ENCODE peak calls at places on chromosomes 7 and 10, in five cellular contexts. Z is Right ventricle myocardium superior, N is MCF 10A, X is body of pancreas, Y is KBM-7. P is an unnamed sample.

GRCh38 chr7:29228289-29229011 is 33.9 kb downstream of the CHN2 start:
- DNase-seq in Z (no peak), N (no peak), X (no peak), Y (no peak), P (no peak)

GRCh38 chr10:29642996-29643395 is 8.2 kb upstream of the SVIL start:
- DNase-seq in Z (no peak), N (no peak), X (no peak), Y (no peak), P (no peak)

GRCh38 chr7:40298421-40298820 is 163.6 kb downstream of the SUGCT start:
- DNase-seq in Z (no peak), N (no peak), X (no peak), Y (no peak), P (no peak)

GRCh38 chr10:70223728-70224127 is 9.5 kb downstream of the PPA1 start:
- DNase-seq in Z (no peak), N (no peak), X (no peak), Y (no peak), P (no peak)

GRCh38 chr7:78489423-78489822 is 690.9 kb downstream of the PHTF2 start:
- DNase-seq in Z (no peak), N (no peak), X (no peak), Y (no peak), P (no peak)

GRCh38 chr7:130444230-130444629 is 3.4 kb upstream of the CEP41 start:
- DNase-seq in Z (no peak), N (no peak), X (no peak), Y (no peak), P (no peak)

GRCh38 chr10:85044-85443 is 35.9 kb upstream of the TUBB8 start:
- DNase-seq in Z (no peak), N (no peak), X (no peak), Y (no peak), P (no peak)

GRCh38 chr7:26555971-26556830 is 264.5 kb downstream of the SNX10 start:
- DNase-seq in Z (no peak), N (no peak), X (no peak), Y (no peak), P (no peak)

GRCh38 chr7:76409537-76409936 is at the start of gene SSC4D:
- DNase-seq in Z (no peak), N (no peak), X (peak; percentile 32), Y (no peak), P (no peak)

GRCh38 chr7:158865462-158865922 is 9.1 kb downstream of the DYNC2I1 start:
- DNase-seq in Z (no peak), N (no peak), X (no peak), Y (peak; percentile 63), P (no peak)

GRCh38 chr7:116210345-116211005 is at the start of gene TES:
- DNase-seq in Z (peak; percentile 81), N (peak; percentile 74), X (peak; percentile 80), Y (peak; percentile 71), P (peak; percentile 54)

GRCh38 chr7:103632005-103632639 is 186.1 kb upstream of the SLC26A5 start:
- DNase-seq in Z (no peak), N (no peak), X (no peak), Y (no peak), P (no peak)

GRCh38 chr7:45028920-45029344 is 28.9 kb downstream of the CCM2 start:
- DNase-seq in Z (no peak), N (no peak), X (no peak), Y (no peak), P (no peak)

GRCh38 chr7:35802649-35803048 is 1.8 kb downstream of the SEPTIN7 start:
- DNase-seq in Z (no peak), N (no peak), X (no peak), Y (peak; percentile 21), P (no peak)

GRCh38 chr10:13382759-13383753 is 35.0 kb upstream of the SEPHS1 start:
- DNase-seq in Z (no peak), N (peak; percentile 33), X (peak; percentile 54), Y (peak; percentile 32), P (no peak)

GRCh38 chr7:108128514-108128913 is 1.6 kb downstream of the LAMB4 start:
- DNase-seq in Z (no peak), N (no peak), X (no peak), Y (no peak), P (no peak)

GRCh38 chr7:95684037-95684436 is 87.7 kb upstream of the PDK4 start:
- DNase-seq in Z (no peak), N (peak; percentile 60), X (no peak), Y (peak; percentile 35), P (no peak)

GRCh38 chr7:19442016-19442785 is 266.6 kb downstream of the POLR1F start:
- DNase-seq in Z (no peak), N (peak; percentile 67), X (no peak), Y (peak; percentile 11), P (no peak)

GRCh38 chr10:17643339-17643754 is 604 bp upstream of the STAM start:
- DNase-seq in Z (peak; percentile 73), N (peak; percentile 85), X (peak; percentile 81), Y (no peak), P (no peak)

GRCh38 chr7:1257221-1257620 is 24.5 kb downstream of the UNCX start:
- DNase-seq in Z (peak; percentile 22), N (no peak), X (no peak), Y (no peak), P (no peak)

GRCh38 chr10:71316081-71316785 is 2.8 kb upstream of the SLC29A3 start:
- DNase-seq in Z (no peak), N (no peak), X (no peak), Y (no peak), P (no peak)

GRCh38 chr7:116197355-116197754 is 13.0 kb upstream of the TES start:
- DNase-seq in Z (no peak), N (no peak), X (no peak), Y (no peak), P (no peak)

GRCh38 chr10:113788604-113789083 is 37.2 kb downstream of the PLEKHS1 start:
- DNase-seq in Z (no peak), N (peak; percentile 98), X (no peak), Y (peak; percentile 12), P (no peak)

GRCh38 chr7:33677556-33677955 is 227.8 kb upstream of the BMPER start:
- DNase-seq in Z (no peak), N (peak; percentile 59), X (no peak), Y (no peak), P (no peak)

GRCh38 chr7:46244752-46245151 is 323.7 kb upstream of the IGFBP3 start:
- DNase-seq in Z (no peak), N (peak; percentile 68), X (no peak), Y (no peak), P (no peak)

GRCh38 chr7:55288070-55288824 is 76.9 kb upstream of the LANCL2 start:
- DNase-seq in Z (no peak), N (peak; percentile 29), X (no peak), Y (no peak), P (no peak)

GRCh38 chr10:128062837-128063563 is 63.2 kb downstream of the MKI67 start:
- DNase-seq in Z (no peak), N (no peak), X (no peak), Y (peak; percentile 91), P (peak; percentile 79)

GRCh38 chr10:132910901-132911711 is 31.3 kb downstream of the CFAP46 start:
- DNase-seq in Z (peak; percentile 35), N (no peak), X (no peak), Y (no peak), P (peak; percentile 34)

P was measured in CD14-positive monocyte.